ENCODE peak calls at places on chromosomes 16 and 17, in six cellular contexts. K is dorsolateral prefrontal cortex, A is AG04450, F is NB4, Q is fibroblast of the aortic adventitia, O is GM12865. L is an unnamed sample.

GRCh38 chr16:31487076-31487719 is 4.3 kb downstream of the SLC5A2 start:
- DNase-seq in K (no peak), A (no peak), F (no peak), Q (no peak), O (no peak), L (no peak)

GRCh38 chr17:34146440-34147043 is 108.5 kb upstream of the CCL2 start:
- DNase-seq in K (peak; percentile 41), A (no peak), F (peak; percentile 49), Q (no peak), O (peak; percentile 67), L (peak; percentile 35)

GRCh38 chr17:63154586-63155244 is 188.7 kb downstream of the TANC2 start:
- DNase-seq in K (no peak), A (no peak), F (no peak), Q (peak; percentile 50), O (no peak), L (no peak)

GRCh38 chr16:7509919-7510705 is 177.5 kb downstream of the RBFOX1 start:
- DNase-seq in K (peak; percentile 47), A (no peak), F (no peak), Q (no peak), O (no peak), L (no peak)

GRCh38 chr16:303760-304505 is 21.0 kb downstream of the PDIA2 start:
- DNase-seq in K (no peak), A (no peak), F (peak; percentile 44), Q (peak; percentile 14), O (peak; percentile 22), L (no peak)

GRCh38 chr17:57874434-57875108 is 24.7 kb upstream of the MRPS23 start:
- DNase-seq in K (peak; percentile 90), A (peak; percentile 87), F (peak; percentile 70), Q (peak; percentile 84), O (peak; percentile 18), L (no peak)

GRCh38 chr17:75633484-75634375 is 496 bp downstream of the SMIM5 start:
- DNase-seq in K (peak; percentile 89), A (peak; percentile 66), F (peak; percentile 89), Q (peak; percentile 83), O (peak; percentile 56), L (peak; percentile 61)

GRCh38 chr17:38451030-38451839 is 23.0 kb downstream of the ARHGAP23 start:
- DNase-seq in K (no peak), A (no peak), F (no peak), Q (peak; percentile 61), O (no peak), L (no peak)

GRCh38 chr17:77229786-77230435 is 89.1 kb downstream of the SEC14L1 start:
- DNase-seq in K (no peak), A (no peak), F (no peak), Q (no peak), O (no peak), L (no peak)

GRCh38 chr17:44555056-44555455 is 2.2 kb upstream of the FZD2 start:
- DNase-seq in K (no peak), A (no peak), F (no peak), Q (no peak), O (no peak), L (no peak)

GRCh38 chr17:47736501-47737211 is 3.6 kb downstream of the TBX21 start:
- DNase-seq in K (no peak), A (no peak), F (no peak), Q (no peak), O (no peak), L (no peak)

GRCh38 chr16:83887088-83887487 is 11.8 kb upstream of the MLYCD start:
- DNase-seq in K (peak; percentile 68), A (no peak), F (peak; percentile 15), Q (no peak), O (no peak), L (no peak)

GRCh38 chr16:48617711-48618148 is 7.8 kb upstream of the N4BP1 start:
- DNase-seq in K (no peak), A (no peak), F (no peak), Q (peak; percentile 84), O (no peak), L (no peak)

GRCh38 chr16:426115-426905 is 861 bp downstream of the RAB11FIP3 start:
- DNase-seq in K (no peak), A (no peak), F (peak; percentile 12), Q (no peak), O (peak; percentile 31), L (no peak)

GRCh38 chr17:50953831-50954601 is 87.9 kb upstream of the TOB1 start:
- DNase-seq in K (no peak), A (peak; percentile 50), F (no peak), Q (peak; percentile 51), O (peak; percentile 49), L (no peak)

GRCh38 chr17:69535022-69535570 is 120.6 kb downstream of the MAP2K6 start:
- DNase-seq in K (no peak), A (no peak), F (no peak), Q (no peak), O (no peak), L (no peak)

GRCh38 chr16:49504023-49504364 is 130.4 kb downstream of the C16orf78 start:
- DNase-seq in K (no peak), A (no peak), F (peak; percentile 42), Q (no peak), O (no peak), L (no peak)

GRCh38 chr17:35801583-35802224 is 6.3 kb upstream of the MMP28 start:
- DNase-seq in K (peak; percentile 69), A (no peak), F (peak; percentile 75), Q (peak; percentile 86), O (peak; percentile 6), L (no peak)

GRCh38 chr16:2774161-2774891 is 2.8 kb downstream of the ELOB start:
- DNase-seq in K (no peak), A (no peak), F (no peak), Q (no peak), O (no peak), L (no peak)

GRCh38 chr17:18025596-18026407 is 13.2 kb downstream of the ATPAF2 start:
- DNase-seq in K (no peak), A (no peak), F (peak; percentile 42), Q (peak; percentile 30), O (peak; percentile 55), L (no peak)

GRCh38 chr17:62724398-62725146 is 83.5 kb downstream of the MARCHF10 start:
- DNase-seq in K (peak; percentile 56), A (no peak), F (no peak), Q (no peak), O (peak; percentile 95), L (peak; percentile 50)

GRCh38 chr16:63789603-63790002 is 1332.3 kb downstream of the CDH11 start:
- DNase-seq in K (no peak), A (no peak), F (peak; percentile 29), Q (no peak), O (no peak), L (no peak)

GRCh38 chr17:74807925-74808324 is 31.8 kb upstream of the NAT9 start:
- DNase-seq in K (no peak), A (no peak), F (no peak), Q (no peak), O (no peak), L (no peak)

GRCh38 chr17:49496183-49496865 is 1.2 kb downstream of the NGFR start:
- DNase-seq in K (peak; percentile 49), A (no peak), F (peak; percentile 68), Q (peak; percentile 37), O (peak; percentile 75), L (peak; percentile 84)

GRCh38 chr17:49495842-49496182 is 719 bp downstream of the NGFR start:
- DNase-seq in K (no peak), A (no peak), F (no peak), Q (no peak), O (no peak), L (no peak)

GRCh38 chr17:49498037-49498615 is 3.0 kb downstream of the NGFR start:
- DNase-seq in K (no peak), A (no peak), F (no peak), Q (no peak), O (no peak), L (no peak)

GRCh38 chr17:49496866-49497146 is 1.7 kb downstream of the NGFR start:
- DNase-seq in K (no peak), A (no peak), F (no peak), Q (no peak), O (no peak), L (peak; percentile 7)

DNA sequence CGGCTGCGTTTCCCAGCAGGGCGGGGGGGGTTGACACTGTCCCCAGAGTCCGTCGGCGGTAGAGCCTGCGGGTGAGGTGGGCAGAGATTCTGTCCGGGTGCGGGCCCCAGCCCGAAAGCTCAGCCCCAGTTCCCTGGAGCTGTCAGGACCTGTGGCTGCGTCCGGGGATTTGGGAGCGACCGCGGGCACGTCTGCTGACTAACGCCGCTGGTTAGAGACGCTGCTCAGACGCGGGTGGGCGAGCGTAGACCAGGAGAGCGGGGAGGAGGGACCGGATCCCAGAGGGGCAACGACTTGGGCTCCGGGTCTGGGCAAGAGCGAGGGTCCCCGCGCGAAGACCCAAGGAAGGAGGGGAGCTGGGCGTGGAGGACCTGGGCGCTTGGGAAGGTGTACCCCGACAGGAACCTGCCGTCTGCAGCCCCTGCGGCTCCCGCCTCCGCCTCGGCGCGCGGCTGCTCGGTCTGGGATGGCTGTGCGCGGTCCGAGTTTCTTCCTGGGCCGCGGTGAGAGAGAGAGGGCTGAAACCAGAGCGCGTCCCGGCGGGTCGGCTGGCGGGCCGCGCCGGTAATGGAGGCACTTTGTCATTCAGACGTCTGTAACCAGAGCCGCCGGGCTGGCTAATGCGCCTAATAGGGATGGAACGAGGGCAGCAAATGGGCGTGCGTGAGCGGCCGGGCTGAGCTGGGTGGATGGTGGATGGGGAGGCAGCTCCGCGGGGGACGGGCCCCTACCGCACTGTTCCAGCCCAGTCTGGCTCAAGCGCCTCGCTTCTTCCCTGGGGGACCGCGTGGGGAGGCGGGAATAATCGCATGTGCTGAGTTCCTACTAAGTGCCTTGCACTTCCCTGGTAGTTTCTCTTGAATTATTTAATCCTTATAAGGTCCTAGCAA is 2.3 kb downstream of the NGFR start:
- DNase-seq in K (no peak), A (no peak), F (no peak), Q (no peak), O (no peak), L (peak; percentile 20)
- H3K4me3 ChIP-seq in K (peak overlapping the region; percentile 52), A (no peak overlapping the region), F (no peak overlapping the region), Q (peak overlapping the region; percentile 22), O (no peak overlapping the region), L (peak overlapping the region; percentile 67)

GRCh38 chr16:82055728-82056549 is 20.9 kb downstream of the HSD17B2 start:
- DNase-seq in K (no peak), A (no peak), F (no peak), Q (no peak), O (no peak), L (no peak)
- H3K4me3 ChIP-seq in K (no peak overlapping the region), A (no peak overlapping the region), F (no peak overlapping the region), Q (no peak overlapping the region), O (no peak overlapping the region), L (no peak overlapping the region)

GRCh38 chr17:5042152-5043022 is 7.2 kb upstream of the SLC52A1 start:
- DNase-seq in K (no peak), A (no peak), F (no peak), Q (no peak), O (no peak), L (peak; percentile 24)
- H3K4me3 ChIP-seq in K (no peak overlapping the region), A (no peak overlapping the region), F (no peak overlapping the region), Q (no peak overlapping the region), O (no peak overlapping the region), L (peak overlapping the region; percentile 10)

DNA sequence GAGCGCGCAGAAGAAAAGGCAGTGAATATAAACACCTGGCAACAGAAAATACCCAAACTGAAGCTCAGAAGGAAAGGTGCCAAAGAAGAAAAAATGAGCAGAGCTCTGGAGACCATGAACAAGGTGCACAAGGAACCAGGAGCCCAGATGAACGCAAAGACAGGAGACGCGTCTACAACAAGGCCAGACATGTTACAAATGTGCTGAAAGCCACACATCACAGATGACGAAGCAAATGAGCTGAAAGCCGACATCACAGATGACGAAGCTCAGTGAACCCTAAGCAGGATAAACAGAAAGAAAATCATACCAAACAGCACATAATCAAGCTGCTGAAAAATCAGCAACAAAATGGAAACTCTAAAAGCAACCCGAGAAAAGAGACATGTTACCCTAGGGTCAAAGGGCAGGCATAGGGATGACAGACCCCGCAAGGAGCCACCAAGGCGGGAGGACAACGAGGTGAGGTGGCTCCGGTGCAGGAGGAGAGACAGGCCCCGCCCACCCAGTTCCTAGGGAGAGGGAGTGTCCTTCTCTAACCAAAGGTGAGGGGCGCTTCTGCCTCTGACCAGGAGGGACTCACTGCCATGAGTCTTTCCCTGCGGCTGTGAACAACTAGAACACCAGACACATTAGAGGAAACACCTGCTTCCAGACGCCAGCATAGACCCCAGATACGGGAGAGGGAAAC is 39.1 kb downstream of the CCDC57 start:
- DNase-seq in K (no peak), A (no peak), F (no peak), Q (no peak), O (no peak), L (no peak)
- H3K4me3 ChIP-seq in K (no peak overlapping the region), A (no peak overlapping the region), F (no peak overlapping the region), Q (no peak overlapping the region), O (no peak overlapping the region), L (no peak overlapping the region)

L was measured in CD8-positive, alpha-beta T cell.